ENCODE peak calls at places on chromosomes 4 and X, in four cellular contexts. T is A673, G is A549, U is ascending aorta. L is an unnamed sample.

GRCh38 chr4:3114377-3114776 is 39.9 kb downstream of the HTT start:
- DNase-seq in T (no peak), U (no peak), G (no peak), L (no peak)

GRCh38 chr4:41009411-41009810 is 204.9 kb downstream of the APBB2 start:
- DNase-seq in G (peak; percentile 7), T (no peak), U (no peak), L (no peak)

GRCh38 chr4:76571274-76571673 is 136.2 kb downstream of the SHROOM3 start:
- DNase-seq in T (no peak), U (no peak), G (no peak), L (no peak)

GRCh38 chr4:25861951-25862410 is 807 bp downstream of the SEL1L3 start:
- DNase-seq in G (peak; percentile 16), U (no peak), T (peak; percentile 50), L (no peak)

GRCh38 chr4:150117094-150117493 is 38.8 kb downstream of the DCLK2 start:
- DNase-seq in G (no peak), T (no peak), U (no peak), L (no peak)

GRCh38 chrX:24357101-24357500 is 3.3 kb upstream of the SUPT20HL1 start:
- DNase-seq in U (no peak), G (no peak), T (peak; percentile 39), L (no peak)

GRCh38 chr4:11471613-11472012 is 42.9 kb upstream of the HS3ST1 start:
- DNase-seq in G (no peak), U (no peak), T (no peak), L (peak; percentile 11)

GRCh38 chr4:150068300-150068699 is 9.9 kb upstream of the DCLK2 start:
- DNase-seq in G (no peak), U (no peak), T (no peak), L (no peak)

GRCh38 chr4:6760865-6761264 is 21.7 kb upstream of the KIAA0232 start:
- DNase-seq in T (no peak), G (no peak), U (no peak), L (no peak)

GRCh38 chr4:186132577-186133277 is 28.2 kb downstream of the FAM149A start:
- DNase-seq in T (peak; percentile 31), G (peak; percentile 14), U (no peak), L (no peak)

GRCh38 chrX:363621-364375 is 22.9 kb downstream of the PPP2R3B start:
- DNase-seq in G (no peak), T (no peak), U (no peak), L (no peak)

GRCh38 chrX:44459501-44459900 is 83.2 kb downstream of the FUNDC1 start:
- DNase-seq in T (no peak), G (no peak), U (no peak), L (no peak)

GRCh38 chr4:151361126-151361525 is 35.7 kb upstream of the SH3D19 start:
- DNase-seq in U (no peak), G (no peak), T (no peak), L (no peak)

GRCh38 chr4:148311493-148311892 is 130.7 kb downstream of the NR3C2 start:
- DNase-seq in U (no peak), T (no peak), G (no peak), L (no peak)

GRCh38 chr4:7933631-7934510 is 5.8 kb downstream of the AFAP1 start:
- DNase-seq in U (no peak), G (no peak), T (no peak), L (no peak)

GRCh38 chr4:128916832-128917231 is 107.3 kb downstream of the JADE1 start:
- DNase-seq in G (no peak), U (peak; percentile 18), T (no peak), L (no peak)

GRCh38 chr4:118190903-118191302 is 156.6 kb downstream of the NDST3 start:
- DNase-seq in T (no peak), U (no peak), G (no peak), L (no peak)

GRCh38 chr4:98653890-98654867 is 4.2 kb downstream of the TSPAN5 start:
- DNase-seq in T (no peak), U (no peak), G (peak; percentile 25), L (no peak)

GRCh38 chr4:1364748-1365147 is 17.7 kb downstream of the UVSSA start:
- DNase-seq in U (no peak), T (no peak), G (no peak), L (no peak)

GRCh38 chr4:106502106-106502699 is 133.6 kb upstream of the GIMD1 start:
- DNase-seq in G (peak; percentile 18), U (no peak), T (no peak), L (no peak)

GRCh38 chrX:15505104-15505503 is 4.5 kb downstream of the BMX start:
- DNase-seq in U (no peak), T (no peak), G (no peak), L (no peak)

GRCh38 chr4:32429151-32429550 is 1709.0 kb downstream of the PCDH7 start:
- DNase-seq in G (no peak), U (no peak), T (peak; percentile 71), L (no peak)

GRCh38 chr4:1412376-1413220 is 6.4 kb upstream of the NKX1-1 start:
- DNase-seq in G (no peak), T (no peak), U (no peak), L (no peak)

GRCh38 chrX:21374163-21374993 is at the start of gene CNKSR2:
- DNase-seq in U (no peak), G (peak; percentile 77), T (peak; percentile 39), L (no peak)

GRCh38 chr4:40238008-40238699 is 41.3 kb downstream of the RHOH start:
- DNase-seq in U (no peak), G (no peak), T (no peak), L (no peak)

GRCh38 chr4:128844931-128845330 is 35.4 kb downstream of the JADE1 start:
- DNase-seq in T (no peak), U (no peak), G (no peak), L (no peak)

GRCh38 chrX:40420899-40421729 is 159.7 kb upstream of the ATP6AP2 start:
- DNase-seq in U (no peak), G (no peak), T (no peak), L (no peak)

GRCh38 chrX:14398725-14399124 is 130.6 kb upstream of the GLRA2 start:
- DNase-seq in G (no peak), U (no peak), T (no peak), L (no peak)

GRCh38 chr4:27916432-27917184 is 1056.0 kb downstream of the STIM2 start:
- DNase-seq in G (no peak), U (no peak), T (no peak), L (no peak)

GRCh38 chr4:2251795-2252529 is 9.9 kb downstream of the MXD4 start:
- DNase-seq in T (no peak), G (no peak), U (peak; percentile 4), L (no peak)

GRCh38 chr4:41590591-41590990 is 52.6 kb downstream of the LIMCH1 start:
- DNase-seq in U (no peak), T (peak; percentile 33), G (no peak), L (no peak)

GRCh38 chr4:121900132-121900983 is 30.1 kb upstream of the BBS7 start:
- DNase-seq in G (peak; percentile 21), U (no peak), T (peak; percentile 65), L (no peak)

GRCh38 chr4:116913451-116913850 is 171.9 kb downstream of the TRAM1L1 start:
- DNase-seq in G (no peak), U (no peak), T (no peak), L (no peak)

GRCh38 chrX:32016195-32016594 is 944.4 kb upstream of the FTHL17 start:
- DNase-seq in G (no peak), U (no peak), T (no peak), L (no peak)

GRCh38 chr4:2070421-2071251 is 11.5 kb downstream of the NAT8L start:
- DNase-seq in G (no peak), T (no peak), U (no peak), L (no peak)

GRCh38 chr4:141914746-141915145 is 278.4 kb downstream of the IL15 start:
- DNase-seq in T (no peak), G (no peak), U (no peak), L (no peak)

GRCh38 chrX:51332188-51332942 is at the start of gene NUDT10:
- DNase-seq in T (peak; percentile 66), G (no peak), U (no peak), L (no peak)

GRCh38 chr4:101643201-101643600 is 147.3 kb upstream of the BANK1 start:
- DNase-seq in U (no peak), G (no peak), T (peak; percentile 8), L (no peak)

GRCh38 chrX:1334854-1335253 is 1.7 kb upstream of the IL3RA start:
- DNase-seq in T (no peak), G (no peak), U (no peak), L (no peak)

DNA sequence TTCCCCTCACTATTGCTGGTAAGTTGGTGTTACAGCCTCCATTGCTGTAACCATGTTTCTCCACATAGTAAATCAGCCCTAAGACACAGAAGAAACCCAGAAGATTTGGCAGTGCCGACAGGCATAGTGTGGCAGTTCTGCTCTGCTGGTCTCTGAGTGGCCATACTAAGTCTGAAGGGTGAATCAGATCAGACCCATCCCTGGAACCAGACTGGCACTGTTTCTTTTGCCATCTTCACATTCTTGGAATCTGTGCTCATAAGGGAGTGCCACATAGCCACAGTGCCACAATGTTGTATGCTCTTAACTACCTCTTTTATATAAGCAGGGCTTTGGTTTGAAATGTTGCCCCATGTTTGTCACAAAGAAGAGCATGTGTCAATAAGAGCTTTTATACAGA is 128.3 kb downstream of the CBR4 start:
- DNase-seq in T (no peak), U (no peak), G (no peak), L (no peak)
- H3K4me1 ChIP-seq in T (no peaks in the 10 kb centered on the region), U (peaks cover 68% of the 10 kb centered on the region), G (peaks cover 51% of the 10 kb centered on the region), L (peaks cover 12% of the 10 kb centered on the region)

GRCh38 chr4:110970642-110971041 is 347.8 kb upstream of the PITX2 start:
- DNase-seq in U (no peak), T (peak; percentile 79), G (peak; percentile 4), L (no peak)
- TF ChIP-seq CTCF in U (no peak), T (peak; percentile 78), G (peak; percentile 15), L (peak; percentile 24)

GRCh38 chr4:86940176-86940575 is 5.4 kb downstream of the AFF1 start:
- DNase-seq in T (no peak), U (no peak), G (no peak), L (no peak)
- H3K4me1 ChIP-seq in T (peaks cover 9% of the 10 kb centered on the region), U (peaks cover 27% of the 10 kb centered on the region), G (peaks cover 56% of the 10 kb centered on the region), L (peaks cover 40% of the 10 kb centered on the region)

DNA sequence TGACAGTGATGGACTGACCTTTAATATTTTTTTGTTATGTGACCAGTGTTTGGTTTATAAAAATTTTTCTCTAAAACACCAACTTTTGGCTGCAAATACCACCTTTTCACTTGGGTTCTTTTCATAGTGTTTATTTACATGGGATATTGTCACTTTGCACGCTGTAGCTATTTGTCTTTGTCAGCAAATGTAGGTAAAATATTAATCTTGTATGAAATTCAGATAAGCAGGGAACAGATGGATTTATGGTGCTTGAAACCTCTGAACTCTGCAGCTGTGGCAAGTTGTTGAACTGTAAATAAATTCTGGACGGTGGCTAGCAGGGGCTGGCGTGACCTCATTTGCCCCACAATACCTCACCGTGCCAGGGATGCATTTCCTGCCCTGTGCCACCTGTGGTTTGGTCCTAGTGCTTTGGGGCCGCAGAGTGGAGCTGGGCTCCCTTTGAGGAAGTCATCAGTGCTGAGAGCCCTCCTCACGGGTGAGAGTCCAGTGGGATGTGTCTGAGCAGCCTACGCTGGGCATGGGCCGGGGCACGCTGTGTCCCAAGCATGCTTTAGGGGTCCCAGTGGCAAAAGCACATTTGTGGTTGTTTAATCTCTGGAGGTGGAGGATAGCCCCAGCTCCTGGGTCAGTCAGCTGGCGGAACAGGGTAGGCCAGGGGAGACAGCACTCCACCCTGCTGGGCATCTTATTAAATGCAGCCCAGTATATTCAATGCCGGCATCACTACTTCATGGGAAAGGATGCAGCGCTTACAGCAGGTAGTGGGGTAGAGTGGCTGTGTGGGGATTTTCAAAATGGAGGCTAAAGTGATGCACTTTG is 108.6 kb downstream of the TBL1X start:
- DNase-seq in T (no peak), G (no peak), U (no peak), L (no peak)
- TF ChIP-seq CTCF in T (no peak), G (no peak), U (no peak), L (no peak)